ENCODE peak calls at places on chromosome 14, in five cellular contexts. One of them, this sample, is unnamed.

GRCh38 chr14:71720978-71721624 is 211.1 kb upstream of the RGS6 start:
- DNase-seq in stimulated activated CD4-positive, alpha-beta T cell treated with anti-CD3 and anti-CD28 coated beads, Interleukin-1b, Interleukin-23, amount 100 ng/mL, for 1 hour: no peak
- DNase-seq in lower lobe of right lung: no peak
- DNase-seq in effector memory CD8-positive, alpha-beta T cell: no peak
- DNase-seq in activated naive CD8-positive, alpha-beta T cell treated with anti-CD3 and anti-CD28 coated beads for 36 hours: peak; percentile 2
- DNase-seq in this sample: peak; percentile 18

GRCh38 chr14:90509403-90509802 is 112.6 kb downstream of the CALM1 start:
- DNase-seq in stimulated activated CD4-positive, alpha-beta T cell treated with anti-CD3 and anti-CD28 coated beads, Interleukin-1b, Interleukin-23, amount 100 ng/mL, for 1 hour: no peak
- DNase-seq in lower lobe of right lung: no peak
- DNase-seq in effector memory CD8-positive, alpha-beta T cell: no peak
- DNase-seq in activated naive CD8-positive, alpha-beta T cell treated with anti-CD3 and anti-CD28 coated beads for 36 hours: no peak
- DNase-seq in this sample: no peak

GRCh38 chr14:77955816-77956796 is 156.2 kb downstream of the ADCK1 start:
- DNase-seq in stimulated activated CD4-positive, alpha-beta T cell treated with anti-CD3 and anti-CD28 coated beads, Interleukin-1b, Interleukin-23, amount 100 ng/mL, for 1 hour: no peak
- DNase-seq in lower lobe of right lung: no peak
- DNase-seq in effector memory CD8-positive, alpha-beta T cell: no peak
- DNase-seq in activated naive CD8-positive, alpha-beta T cell treated with anti-CD3 and anti-CD28 coated beads for 36 hours: no peak
- DNase-seq in this sample: no peak

GRCh38 chr14:81264011-81264410 is 43.3 kb upstream of the GTF2A1 start:
- DNase-seq in stimulated activated CD4-positive, alpha-beta T cell treated with anti-CD3 and anti-CD28 coated beads, Interleukin-1b, Interleukin-23, amount 100 ng/mL, for 1 hour: no peak
- DNase-seq in lower lobe of right lung: no peak
- DNase-seq in effector memory CD8-positive, alpha-beta T cell: no peak
- DNase-seq in activated naive CD8-positive, alpha-beta T cell treated with anti-CD3 and anti-CD28 coated beads for 36 hours: no peak
- DNase-seq in this sample: no peak

GRCh38 chr14:104094709-104095425 is 9.4 kb downstream of the ASPG start:
- DNase-seq in stimulated activated CD4-positive, alpha-beta T cell treated with anti-CD3 and anti-CD28 coated beads, Interleukin-1b, Interleukin-23, amount 100 ng/mL, for 1 hour: peak; percentile 63
- DNase-seq in lower lobe of right lung: peak; percentile 80
- DNase-seq in effector memory CD8-positive, alpha-beta T cell: peak; percentile 74
- DNase-seq in activated naive CD8-positive, alpha-beta T cell treated with anti-CD3 and anti-CD28 coated beads for 36 hours: peak; percentile 75
- DNase-seq in this sample: peak; percentile 80

GRCh38 chr14:55481769-55482168 is 41.4 kb upstream of the TBPL2 start:
- DNase-seq in stimulated activated CD4-positive, alpha-beta T cell treated with anti-CD3 and anti-CD28 coated beads, Interleukin-1b, Interleukin-23, amount 100 ng/mL, for 1 hour: no peak
- DNase-seq in lower lobe of right lung: no peak
- DNase-seq in effector memory CD8-positive, alpha-beta T cell: no peak
- DNase-seq in activated naive CD8-positive, alpha-beta T cell treated with anti-CD3 and anti-CD28 coated beads for 36 hours: no peak
- DNase-seq in this sample: no peak

GRCh38 chr14:106790189-106791036 is 1264.0 kb downstream of the TMEM121 start:
- DNase-seq in stimulated activated CD4-positive, alpha-beta T cell treated with anti-CD3 and anti-CD28 coated beads, Interleukin-1b, Interleukin-23, amount 100 ng/mL, for 1 hour: peak; percentile 61
- DNase-seq in lower lobe of right lung: peak; percentile 83
- DNase-seq in effector memory CD8-positive, alpha-beta T cell: peak; percentile 60
- DNase-seq in activated naive CD8-positive, alpha-beta T cell treated with anti-CD3 and anti-CD28 coated beads for 36 hours: peak; percentile 82
- DNase-seq in this sample: peak; percentile 66

GRCh38 chr14:69373104-69373503 is 25.0 kb downstream of the ERH start:
- DNase-seq in stimulated activated CD4-positive, alpha-beta T cell treated with anti-CD3 and anti-CD28 coated beads, Interleukin-1b, Interleukin-23, amount 100 ng/mL, for 1 hour: no peak
- DNase-seq in lower lobe of right lung: no peak
- DNase-seq in effector memory CD8-positive, alpha-beta T cell: no peak
- DNase-seq in activated naive CD8-positive, alpha-beta T cell treated with anti-CD3 and anti-CD28 coated beads for 36 hours: no peak
- DNase-seq in this sample: no peak

GRCh38 chr14:58566979-58567378 is 70.8 kb upstream of the DACT1 start:
- DNase-seq in stimulated activated CD4-positive, alpha-beta T cell treated with anti-CD3 and anti-CD28 coated beads, Interleukin-1b, Interleukin-23, amount 100 ng/mL, for 1 hour: no peak
- DNase-seq in lower lobe of right lung: no peak
- DNase-seq in effector memory CD8-positive, alpha-beta T cell: no peak
- DNase-seq in activated naive CD8-positive, alpha-beta T cell treated with anti-CD3 and anti-CD28 coated beads for 36 hours: no peak
- DNase-seq in this sample: no peak

GRCh38 chr14:102015771-102016170 is 51.4 kb downstream of the DYNC1H1 start:
- DNase-seq in stimulated activated CD4-positive, alpha-beta T cell treated with anti-CD3 and anti-CD28 coated beads, Interleukin-1b, Interleukin-23, amount 100 ng/mL, for 1 hour: no peak
- DNase-seq in lower lobe of right lung: no peak
- DNase-seq in effector memory CD8-positive, alpha-beta T cell: no peak
- DNase-seq in activated naive CD8-positive, alpha-beta T cell treated with anti-CD3 and anti-CD28 coated beads for 36 hours: no peak
- DNase-seq in this sample: no peak

GRCh38 chr14:51597511-51597920 is 54.2 kb upstream of the FRMD6 start:
- DNase-seq in stimulated activated CD4-positive, alpha-beta T cell treated with anti-CD3 and anti-CD28 coated beads, Interleukin-1b, Interleukin-23, amount 100 ng/mL, for 1 hour: no peak
- DNase-seq in lower lobe of right lung: no peak
- DNase-seq in effector memory CD8-positive, alpha-beta T cell: no peak
- DNase-seq in activated naive CD8-positive, alpha-beta T cell treated with anti-CD3 and anti-CD28 coated beads for 36 hours: no peak
- DNase-seq in this sample: no peak

GRCh38 chr14:24692382-24693352 is 58.7 kb upstream of the GZMB start:
- DNase-seq in stimulated activated CD4-positive, alpha-beta T cell treated with anti-CD3 and anti-CD28 coated beads, Interleukin-1b, Interleukin-23, amount 100 ng/mL, for 1 hour: no peak
- DNase-seq in lower lobe of right lung: no peak
- DNase-seq in effector memory CD8-positive, alpha-beta T cell: peak; percentile 59
- DNase-seq in activated naive CD8-positive, alpha-beta T cell treated with anti-CD3 and anti-CD28 coated beads for 36 hours: peak; percentile 35
- DNase-seq in this sample: no peak

GRCh38 chr14:54617467-54617866 is 50.5 kb downstream of the SAMD4A start:
- DNase-seq in stimulated activated CD4-positive, alpha-beta T cell treated with anti-CD3 and anti-CD28 coated beads, Interleukin-1b, Interleukin-23, amount 100 ng/mL, for 1 hour: no peak
- DNase-seq in lower lobe of right lung: no peak
- DNase-seq in effector memory CD8-positive, alpha-beta T cell: no peak
- DNase-seq in activated naive CD8-positive, alpha-beta T cell treated with anti-CD3 and anti-CD28 coated beads for 36 hours: no peak
- DNase-seq in this sample: no peak

GRCh38 chr14:70902186-70902585 is 5.1 kb upstream of the PCNX1 start:
- DNase-seq in stimulated activated CD4-positive, alpha-beta T cell treated with anti-CD3 and anti-CD28 coated beads, Interleukin-1b, Interleukin-23, amount 100 ng/mL, for 1 hour: no peak
- DNase-seq in lower lobe of right lung: no peak
- DNase-seq in effector memory CD8-positive, alpha-beta T cell: no peak
- DNase-seq in activated naive CD8-positive, alpha-beta T cell treated with anti-CD3 and anti-CD28 coated beads for 36 hours: no peak
- DNase-seq in this sample: no peak

GRCh38 chr14:56324831-56325230 is 206.6 kb downstream of the PELI2 start:
- DNase-seq in stimulated activated CD4-positive, alpha-beta T cell treated with anti-CD3 and anti-CD28 coated beads, Interleukin-1b, Interleukin-23, amount 100 ng/mL, for 1 hour: no peak
- DNase-seq in lower lobe of right lung: no peak
- DNase-seq in effector memory CD8-positive, alpha-beta T cell: no peak
- DNase-seq in activated naive CD8-positive, alpha-beta T cell treated with anti-CD3 and anti-CD28 coated beads for 36 hours: no peak
- DNase-seq in this sample: no peak

GRCh38 chr14:68546839-68547238 is 246.0 kb downstream of the ZFP36L1 start:
- DNase-seq in stimulated activated CD4-positive, alpha-beta T cell treated with anti-CD3 and anti-CD28 coated beads, Interleukin-1b, Interleukin-23, amount 100 ng/mL, for 1 hour: no peak
- DNase-seq in lower lobe of right lung: no peak
- DNase-seq in effector memory CD8-positive, alpha-beta T cell: no peak
- DNase-seq in activated naive CD8-positive, alpha-beta T cell treated with anti-CD3 and anti-CD28 coated beads for 36 hours: no peak
- DNase-seq in this sample: peak; percentile 37

GRCh38 chr14:54920052-54920451 is 17.4 kb upstream of the GCH1 start:
- DNase-seq in stimulated activated CD4-positive, alpha-beta T cell treated with anti-CD3 and anti-CD28 coated beads, Interleukin-1b, Interleukin-23, amount 100 ng/mL, for 1 hour: no peak
- DNase-seq in lower lobe of right lung: no peak
- DNase-seq in effector memory CD8-positive, alpha-beta T cell: no peak
- DNase-seq in activated naive CD8-positive, alpha-beta T cell treated with anti-CD3 and anti-CD28 coated beads for 36 hours: no peak
- DNase-seq in this sample: no peak

GRCh38 chr14:22428681-22429315 is 160.2 kb downstream of the DAD1 start:
- DNase-seq in stimulated activated CD4-positive, alpha-beta T cell treated with anti-CD3 and anti-CD28 coated beads, Interleukin-1b, Interleukin-23, amount 100 ng/mL, for 1 hour: no peak
- DNase-seq in lower lobe of right lung: no peak
- DNase-seq in effector memory CD8-positive, alpha-beta T cell: no peak
- DNase-seq in activated naive CD8-positive, alpha-beta T cell treated with anti-CD3 and anti-CD28 coated beads for 36 hours: no peak
- DNase-seq in this sample: no peak

GRCh38 chr14:100607611-100607956 is 20.4 kb upstream of the BEGAIN start:
- DNase-seq in stimulated activated CD4-positive, alpha-beta T cell treated with anti-CD3 and anti-CD28 coated beads, Interleukin-1b, Interleukin-23, amount 100 ng/mL, for 1 hour: no peak
- DNase-seq in lower lobe of right lung: no peak
- DNase-seq in effector memory CD8-positive, alpha-beta T cell: no peak
- DNase-seq in activated naive CD8-positive, alpha-beta T cell treated with anti-CD3 and anti-CD28 coated beads for 36 hours: no peak
- DNase-seq in this sample: no peak

GRCh38 chr14:73824116-73824515 is 27.5 kb upstream of the PTGR2 start:
- DNase-seq in stimulated activated CD4-positive, alpha-beta T cell treated with anti-CD3 and anti-CD28 coated beads, Interleukin-1b, Interleukin-23, amount 100 ng/mL, for 1 hour: no peak
- DNase-seq in lower lobe of right lung: no peak
- DNase-seq in effector memory CD8-positive, alpha-beta T cell: no peak
- DNase-seq in activated naive CD8-positive, alpha-beta T cell treated with anti-CD3 and anti-CD28 coated beads for 36 hours: no peak
- DNase-seq in this sample: no peak

GRCh38 chr14:91270619-91271018 is 26.1 kb upstream of the GPR68 start:
- DNase-seq in stimulated activated CD4-positive, alpha-beta T cell treated with anti-CD3 and anti-CD28 coated beads, Interleukin-1b, Interleukin-23, amount 100 ng/mL, for 1 hour: no peak
- DNase-seq in lower lobe of right lung: no peak
- DNase-seq in effector memory CD8-positive, alpha-beta T cell: no peak
- DNase-seq in activated naive CD8-positive, alpha-beta T cell treated with anti-CD3 and anti-CD28 coated beads for 36 hours: no peak
- DNase-seq in this sample: no peak

GRCh38 chr14:25150401-25150800 is 100.5 kb upstream of the STXBP6 start:
- DNase-seq in stimulated activated CD4-positive, alpha-beta T cell treated with anti-CD3 and anti-CD28 coated beads, Interleukin-1b, Interleukin-23, amount 100 ng/mL, for 1 hour: no peak
- DNase-seq in lower lobe of right lung: no peak
- DNase-seq in effector memory CD8-positive, alpha-beta T cell: no peak
- DNase-seq in activated naive CD8-positive, alpha-beta T cell treated with anti-CD3 and anti-CD28 coated beads for 36 hours: no peak
- DNase-seq in this sample: no peak

GRCh38 chr14:73173092-73173735 is 36.9 kb downstream of the PSEN1 start:
- DNase-seq in stimulated activated CD4-positive, alpha-beta T cell treated with anti-CD3 and anti-CD28 coated beads, Interleukin-1b, Interleukin-23, amount 100 ng/mL, for 1 hour: no peak
- DNase-seq in lower lobe of right lung: no peak
- DNase-seq in effector memory CD8-positive, alpha-beta T cell: no peak
- DNase-seq in activated naive CD8-positive, alpha-beta T cell treated with anti-CD3 and anti-CD28 coated beads for 36 hours: no peak
- DNase-seq in this sample: no peak

GRCh38 chr14:21467620-21468019 is 9.1 kb downstream of the RAB2B start:
- DNase-seq in stimulated activated CD4-positive, alpha-beta T cell treated with anti-CD3 and anti-CD28 coated beads, Interleukin-1b, Interleukin-23, amount 100 ng/mL, for 1 hour: no peak
- DNase-seq in lower lobe of right lung: no peak
- DNase-seq in effector memory CD8-positive, alpha-beta T cell: no peak
- DNase-seq in activated naive CD8-positive, alpha-beta T cell treated with anti-CD3 and anti-CD28 coated beads for 36 hours: no peak
- DNase-seq in this sample: no peak

GRCh38 chr14:65847065-65847847 is 434.7 kb downstream of the FUT8 start:
- DNase-seq in stimulated activated CD4-positive, alpha-beta T cell treated with anti-CD3 and anti-CD28 coated beads, Interleukin-1b, Interleukin-23, amount 100 ng/mL, for 1 hour: no peak
- DNase-seq in lower lobe of right lung: no peak
- DNase-seq in effector memory CD8-positive, alpha-beta T cell: peak; percentile 66
- DNase-seq in activated naive CD8-positive, alpha-beta T cell treated with anti-CD3 and anti-CD28 coated beads for 36 hours: peak; percentile 68
- DNase-seq in this sample: peak; percentile 29

GRCh38 chr14:101665478-101666078 is 95.9 kb upstream of the PPP2R5C start:
- DNase-seq in stimulated activated CD4-positive, alpha-beta T cell treated with anti-CD3 and anti-CD28 coated beads, Interleukin-1b, Interleukin-23, amount 100 ng/mL, for 1 hour: no peak
- DNase-seq in lower lobe of right lung: no peak
- DNase-seq in effector memory CD8-positive, alpha-beta T cell: no peak
- DNase-seq in activated naive CD8-positive, alpha-beta T cell treated with anti-CD3 and anti-CD28 coated beads for 36 hours: peak; percentile 21
- DNase-seq in this sample: peak; percentile 23

GRCh38 chr14:24368562-24369252 is 723 bp downstream of the NFATC4 start:
- DNase-seq in stimulated activated CD4-positive, alpha-beta T cell treated with anti-CD3 and anti-CD28 coated beads, Interleukin-1b, Interleukin-23, amount 100 ng/mL, for 1 hour: no peak
- DNase-seq in lower lobe of right lung: peak; percentile 57
- DNase-seq in effector memory CD8-positive, alpha-beta T cell: peak; percentile 48
- DNase-seq in activated naive CD8-positive, alpha-beta T cell treated with anti-CD3 and anti-CD28 coated beads for 36 hours: peak; percentile 56
- DNase-seq in this sample: peak; percentile 60

GRCh38 chr14:73239463-73240241 is 2.3 kb downstream of the PAPLN start:
- DNase-seq in stimulated activated CD4-positive, alpha-beta T cell treated with anti-CD3 and anti-CD28 coated beads, Interleukin-1b, Interleukin-23, amount 100 ng/mL, for 1 hour: no peak
- DNase-seq in lower lobe of right lung: peak; percentile 59
- DNase-seq in effector memory CD8-positive, alpha-beta T cell: no peak
- DNase-seq in activated naive CD8-positive, alpha-beta T cell treated with anti-CD3 and anti-CD28 coated beads for 36 hours: no peak
- DNase-seq in this sample: peak; percentile 54

GRCh38 chr14:59638885-59639284 is 62.3 kb upstream of the CCDC175 start:
- DNase-seq in stimulated activated CD4-positive, alpha-beta T cell treated with anti-CD3 and anti-CD28 coated beads, Interleukin-1b, Interleukin-23, amount 100 ng/mL, for 1 hour: no peak
- DNase-seq in lower lobe of right lung: no peak
- DNase-seq in effector memory CD8-positive, alpha-beta T cell: no peak
- DNase-seq in activated naive CD8-positive, alpha-beta T cell treated with anti-CD3 and anti-CD28 coated beads for 36 hours: no peak
- DNase-seq in this sample: no peak

This sample was measured in body of pancreas.